ENCODE peak calls at places on chromosomes 3 and 15, in ten cellular contexts. T is heart right ventricle; N is C1 segment of cervical spinal cord; O is mucosa of gallbladder; F is effector CD4-positive, alpha-beta T cell; M is neural progenitor cell; G is A172; U is M059J; E is substantia nigra; P is activated CD8-positive, alpha-beta T cell treated with anti-CD3 and anti-CD28 coated beads for 36 hours. X is an unnamed sample.

GRCh38 chr15:45134682-45135604 is 5.1 kb downstream of the DUOX1 start:
- DNase-seq in T (peak; percentile 35), P (peak; percentile 26), O (no peak), F (no peak), G (no peak), U (no peak), M (peak; percentile 65), E (no peak), N (no peak), X (no peak)

GRCh38 chr15:80585544-80586018 is 109.5 kb upstream of the ABHD17C start:
- DNase-seq in N (no peak), U (no peak), M (no peak), O (peak; percentile 23), T (no peak), G (no peak), F (no peak), E (no peak), P (peak; percentile 20), X (no peak)

GRCh38 chr15:66401130-66402021 is 14.7 kb downstream of the MAP2K1 start:
- DNase-seq in E (no peak), O (no peak), G (peak; percentile 40), P (peak; percentile 49), U (no peak), F (no peak), N (no peak), M (peak; percentile 58), T (no peak), X (no peak)

GRCh38 chr3:104178695-104179094 is 1188.0 kb upstream of the ALCAM start:
- DNase-seq in G (no peak), F (no peak), O (no peak), M (no peak), E (no peak), N (no peak), T (no peak), P (no peak), U (no peak), X (no peak)

GRCh38 chr15:93801206-93801605 is 430.2 kb upstream of the MCTP2 start:
- DNase-seq in F (no peak), P (no peak), M (no peak), T (no peak), U (no peak), N (no peak), G (no peak), E (no peak), O (no peak), X (no peak)

GRCh38 chr15:26101443-26101842 is 238.3 kb upstream of the ATP10A start:
- DNase-seq in F (no peak), O (no peak), P (no peak), G (no peak), T (no peak), M (no peak), N (no peak), E (no peak), U (no peak), X (no peak)

GRCh38 chr3:55620361-55621025 is 133.4 kb upstream of the WNT5A start:
- DNase-seq in M (no peak), T (no peak), E (no peak), O (no peak), G (peak; percentile 67), F (no peak), U (peak; percentile 90), N (no peak), P (no peak), X (peak; percentile 45)

GRCh38 chr15:31400222-31400927 is 73.7 kb downstream of the KLF13 start:
- DNase-seq in N (no peak), F (no peak), U (peak; percentile 21), T (no peak), O (no peak), M (no peak), P (peak; percentile 52), G (no peak), E (no peak), X (no peak)

GRCh38 chr15:27869697-27870281 is 229.3 kb downstream of the OCA2 start:
- DNase-seq in G (no peak), N (no peak), F (no peak), T (no peak), U (no peak), M (no peak), O (no peak), P (no peak), E (peak; percentile 32), X (no peak)

GRCh38 chr3:89562373-89562772 is 455.0 kb downstream of the EPHA3 start:
- DNase-seq in E (no peak), M (no peak), P (no peak), U (no peak), O (no peak), T (no peak), G (no peak), N (no peak), F (no peak), X (no peak)

GRCh38 chr3:28290863-28291300 is 49.5 kb downstream of the CMC1 start:
- DNase-seq in F (no peak), G (no peak), U (no peak), O (no peak), P (no peak), M (no peak), N (no peak), T (no peak), E (no peak), X (no peak)

GRCh38 chr15:68821898-68822380 is 1.2 kb upstream of the ANP32A start:
- DNase-seq in M (peak; percentile 45), E (no peak), O (no peak), G (peak; percentile 16), U (peak; percentile 55), P (peak; percentile 52), F (no peak), T (no peak), N (no peak), X (no peak)

GRCh38 chr3:14256561-14257342 is 78.1 kb downstream of the LSM3 start:
- DNase-seq in O (peak; percentile 27), N (no peak), U (no peak), E (peak; percentile 20), M (peak; percentile 58), T (no peak), G (peak; percentile 28), F (no peak), P (no peak), X (no peak)

X was measured in astrocyte of the cerebellum.